ENCODE peak calls at places on chromosomes 13 and 19, in ten cellular contexts. X, D, T, Q, H, J, P, F, O and E are unnamed samples.

GRCh38 chr19:47492571-47493377 is 8.8 kb upstream of the KPTN start:
- DNase-seq in D (no peak), O (no peak), H (no peak), P (no peak), X (no peak), J (peak), T (peak), F (no peak), Q (no peak), E (no peak)

GRCh38 chr19:45424191-45425058 is 708 bp upstream of the ERCC1 start:
- DNase-seq in Q (no peak), P (peak), X (peak), F (peak), J (peak), D (peak), T (peak), O (peak), H (peak), E (no peak)

GRCh38 chr19:9309974-9310446 is 372 bp upstream of the ZNF699 start:
- DNase-seq in T (peak), X (peak), Q (no peak), D (peak), F (no peak), P (no peak), J (peak), H (peak), O (peak), E (no peak)

GRCh38 chr19:16338470-16339360 is 14.1 kb downstream of the KLF2 start:
- DNase-seq in J (no peak), P (peak), F (peak), H (no peak), D (no peak), T (peak), X (no peak), O (peak), Q (peak), E (peak)

GRCh38 chr13:71718931-71719330 is 148.1 kb downstream of the DACH1 start:
- DNase-seq in H (no peak), F (no peak), X (no peak), Q (no peak), T (no peak), P (no peak), D (no peak), O (no peak), J (no peak), E (no peak)

GRCh38 chr13:113946409-113947181 is 27.3 kb downstream of the C13orf46 start:
- DNase-seq in H (no peak), P (no peak), J (peak), T (peak), F (no peak), X (peak), O (no peak), Q (no peak), D (no peak), E (no peak)

GRCh38 chr13:111902726-111903125 is 164.2 kb upstream of the SOX1 start:
- DNase-seq in H (no peak), D (no peak), J (no peak), X (no peak), Q (no peak), P (no peak), T (no peak), O (no peak), F (no peak), E (no peak)

GRCh38 chr19:6092329-6093286 is 17.7 kb downstream of the RFX2 start:
- DNase-seq in P (peak), X (peak), H (no peak), D (peak), J (peak), F (peak), Q (no peak), O (peak), T (peak), E (peak)

GRCh38 chr19:4633140-4633967 is 6.0 kb upstream of the TNFAIP8L1 start:
- DNase-seq in F (peak), X (no peak), P (no peak), D (peak), O (peak), T (no peak), H (peak), J (peak), Q (peak), E (peak)

GRCh38 chr13:95355491-95355890 is 54.2 kb upstream of the ABCC4 start:
- DNase-seq in T (no peak), D (no peak), Q (no peak), X (no peak), O (no peak), H (no peak), F (peak), J (no peak), P (no peak), E (no peak)

GRCh38 chr13:48184260-48184659 is 48.7 kb upstream of the ITM2B start:
- DNase-seq in H (no peak), X (no peak), P (no peak), O (no peak), Q (no peak), T (no peak), F (no peak), J (no peak), D (no peak), E (no peak)

GRCh38 chr13:77952737-77953136 is 34.1 kb upstream of the EDNRB start:
- DNase-seq in X (no peak), F (no peak), D (no peak), P (no peak), H (no peak), Q (no peak), T (no peak), O (no peak), J (no peak), E (no peak)

GRCh38 chr13:99124695-99125334 is 75.8 kb upstream of the UBAC2 start:
- DNase-seq in F (peak), P (peak), Q (no peak), O (no peak), X (no peak), T (no peak), H (no peak), D (no peak), J (no peak), E (no peak)

GRCh38 chr19:3282155-3282554 is 57.7 kb downstream of the CELF5 start:
- DNase-seq in X (no peak), O (no peak), J (no peak), P (no peak), T (no peak), D (no peak), F (no peak), H (no peak), Q (no peak), E (no peak)

GRCh38 chr19:16373079-16373478 is 48.5 kb downstream of the KLF2 start:
- DNase-seq in F (no peak), X (no peak), P (no peak), T (peak), D (no peak), J (peak), Q (no peak), O (no peak), H (no peak), E (no peak)

GRCh38 chr19:29172302-29172701 is 40.6 kb downstream of the UQCRFS1 start:
- DNase-seq in F (no peak), Q (no peak), P (no peak), X (no peak), J (no peak), H (no peak), O (no peak), D (no peak), T (no peak), E (no peak)

GRCh38 chr13:29484236-29484635 is 111.3 kb downstream of the SLC7A1 start:
- DNase-seq in Q (no peak), J (no peak), F (no peak), D (no peak), O (no peak), X (no peak), H (no peak), T (no peak), P (no peak), E (no peak)

GRCh38 chr19:36027696-36028095 is 5.0 kb downstream of the CLIP3 start:
- DNase-seq in Q (no peak), O (no peak), P (no peak), F (no peak), X (no peak), T (no peak), D (no peak), J (no peak), H (no peak), E (no peak)

GRCh38 chr19:36028313-36029041 is 4.2 kb downstream of the CLIP3 start:
- DNase-seq in O (no peak), F (no peak), Q (no peak), X (no peak), D (no peak), J (no peak), H (no peak), P (no peak), T (no peak), E (no peak)

GRCh38 chr19:36030264-36031148 is 2.2 kb downstream of the CLIP3 start:
- DNase-seq in X (no peak), P (no peak), F (no peak), D (no peak), Q (no peak), J (peak), H (no peak), O (no peak), T (no peak), E (no peak)

GRCh38 chr19:36031308-36031707 is 1.4 kb downstream of the CLIP3 start:
- DNase-seq in J (peak), Q (no peak), D (no peak), T (no peak), P (no peak), O (no peak), F (no peak), H (no peak), X (no peak), E (no peak)

DNA sequence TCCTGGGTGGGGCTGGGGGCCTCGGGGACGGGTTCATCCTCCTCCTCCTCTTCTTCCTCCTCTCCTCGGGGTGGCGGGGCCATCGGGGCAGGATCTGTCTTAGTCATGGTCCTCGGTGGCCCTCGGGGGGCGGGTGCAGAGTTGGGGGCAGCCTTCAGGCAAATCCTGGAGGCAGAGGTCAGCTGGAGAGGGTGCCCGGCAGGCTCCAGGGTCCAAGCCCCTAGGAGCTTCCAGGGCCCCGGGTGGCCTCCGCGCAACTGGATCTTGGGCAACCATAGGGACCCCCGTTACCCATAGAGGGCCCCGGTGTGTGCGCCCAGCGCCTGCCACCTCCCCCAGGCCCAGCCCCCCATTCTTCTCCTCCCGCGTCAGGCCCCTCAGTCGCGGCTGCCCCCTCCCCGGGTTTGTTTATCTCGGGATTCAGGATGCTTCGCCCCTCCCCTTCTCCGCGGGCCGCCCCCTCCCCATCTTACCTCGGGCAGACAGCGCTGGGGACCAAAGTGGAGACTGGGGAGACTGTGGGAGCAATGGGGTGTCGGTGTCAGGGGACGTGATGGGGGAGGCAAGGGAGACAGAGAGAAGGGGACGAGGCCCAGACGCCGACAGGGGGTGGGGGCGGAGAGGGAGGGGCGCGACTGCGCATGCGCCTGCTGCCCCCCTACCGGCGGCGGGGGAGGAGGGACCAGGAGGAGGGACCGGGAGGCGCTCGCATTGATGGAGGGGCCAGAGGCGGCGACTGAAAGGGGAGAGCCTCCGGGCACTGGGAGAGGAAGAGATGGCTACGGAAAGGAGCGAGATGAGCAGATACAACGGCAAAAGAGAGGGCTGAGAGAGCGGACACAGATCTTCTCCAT is at the start of gene CLIP3:
- DNase-seq in H (peak), F (peak), O (no peak), T (no peak), D (no peak), J (peak), P (no peak), X (no peak), Q (no peak), E (no peak)
- H3K4me3 ChIP-seq in H (peak), F (peak), O (peak), T (peak), D (peak), J (peak), P (no peak), X (no peak), Q (no peak), E (peak)

GRCh38 chr19:20422216-20422615 is 143.4 kb downstream of the ZNF737 start:
- DNase-seq in F (no peak), Q (no peak), H (no peak), O (no peak), J (no peak), X (no peak), T (no peak), P (no peak), D (no peak), E (peak)
- H3K4me3 ChIP-seq in F (no peak), Q (no peak), H (no peak), O (no peak), J (peak), X (no peak), T (no peak), P (no peak), D (peak), E (peak)

DNA sequence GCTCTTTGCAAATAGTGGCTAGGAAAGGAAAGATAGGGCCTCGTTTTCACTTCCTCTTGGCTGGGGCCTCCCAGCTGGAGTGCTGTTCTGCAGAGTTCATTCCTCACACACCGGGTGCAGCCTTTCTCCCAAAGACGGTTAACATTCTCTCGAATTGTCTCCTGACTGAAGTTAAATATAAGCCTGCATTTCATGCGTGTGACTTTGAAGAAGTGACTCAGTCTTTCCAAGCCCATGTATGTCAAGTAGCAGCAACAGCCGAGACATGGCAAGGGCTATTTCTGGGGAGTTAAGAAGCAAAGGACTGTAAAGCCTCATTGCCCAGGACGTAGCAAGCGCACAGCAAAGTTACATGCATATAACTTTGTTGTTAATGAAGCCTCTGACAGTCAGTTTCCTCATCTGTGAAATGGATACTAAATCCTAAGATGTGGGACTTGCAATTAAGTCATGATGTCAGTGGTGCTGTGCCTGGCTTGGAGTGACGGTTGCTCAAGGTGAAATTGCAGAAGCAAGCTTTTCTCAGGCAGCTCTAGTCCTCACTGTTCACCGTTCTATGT is 502.4 kb downstream of the MYO16 start:
- DNase-seq in D (no peak), O (no peak), P (no peak), H (no peak), F (peak), J (no peak), Q (no peak), T (no peak), X (no peak), E (no peak)
- H3K4me3 ChIP-seq in D (no peak), O (no peak), P (no peak), H (no peak), F (no peak), J (no peak), Q (no peak), T (no peak), X (no peak), E (no peak)

GRCh38 chr19:13012390-13012689 is 17.1 kb downstream of the NFIX start:
- DNase-seq in P (no peak), J (no peak), O (no peak), H (no peak), Q (no peak), T (peak), X (no peak), D (no peak), F (no peak), E (no peak)
- H3K4me3 ChIP-seq in P (no peak), J (peak), O (peak), H (peak), Q (no peak), T (no peak), X (no peak), D (no peak), F (peak), E (no peak)

DNA sequence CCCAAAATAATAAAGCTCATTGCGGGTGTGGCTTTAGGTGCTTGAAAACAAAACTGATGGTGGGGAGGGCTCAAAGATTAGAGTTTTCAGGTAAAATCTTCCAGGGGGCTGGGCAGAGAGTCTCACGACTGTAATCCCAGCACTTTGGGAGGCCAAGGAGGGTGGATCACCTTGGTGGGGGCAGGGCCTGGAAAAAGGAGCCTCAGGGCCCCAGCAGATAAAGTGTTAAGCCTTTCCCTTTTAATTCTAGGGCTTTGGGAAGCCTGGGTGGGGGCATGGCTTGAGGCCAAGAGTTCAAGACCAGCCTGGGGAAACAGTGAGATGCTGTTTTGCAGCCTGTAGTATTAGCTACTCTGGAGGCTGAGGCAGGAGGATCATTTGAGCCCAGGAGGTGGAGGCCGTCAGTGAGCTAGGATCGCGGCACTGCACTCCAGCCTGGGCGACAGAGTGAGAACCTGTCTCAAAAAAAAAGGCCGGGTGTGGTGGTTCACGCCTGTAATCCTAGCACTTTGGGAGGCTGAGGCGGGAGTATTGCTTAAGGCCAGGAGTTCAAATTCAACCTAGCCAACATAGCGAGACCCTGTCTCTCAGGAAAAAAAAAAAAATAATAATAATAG is 1.7 kb downstream of the IRGQ start:
- DNase-seq in P (no peak), T (no peak), O (no peak), H (no peak), X (no peak), D (no peak), J (no peak), Q (no peak), F (no peak), E (no peak)
- H3K4me3 ChIP-seq in P (peak), T (peak), O (peak), H (peak), X (peak), D (peak), J (peak), Q (no peak), F (peak), E (peak)

GRCh38 chr13:38693168-38693567 is 6.3 kb downstream of the FREM2 start:
- DNase-seq in P (no peak), X (no peak), J (no peak), O (no peak), H (no peak), T (no peak), F (no peak), D (no peak), Q (no peak), E (no peak)

GRCh38 chr13:38697197-38697596 is 10.3 kb downstream of the FREM2 start:
- DNase-seq in P (no peak), H (no peak), O (no peak), J (no peak), X (no peak), F (no peak), Q (no peak), T (no peak), D (no peak), E (no peak)

GRCh38 chr13:38697628-38698333 is 10.9 kb downstream of the FREM2 start:
- DNase-seq in T (no peak), Q (no peak), X (no peak), J (no peak), P (no peak), D (no peak), F (no peak), O (no peak), H (no peak), E (peak)

GRCh38 chr13:38690231-38690630 is 3.4 kb downstream of the FREM2 start:
- DNase-seq in D (no peak), T (no peak), H (no peak), P (no peak), F (no peak), J (no peak), X (no peak), O (no peak), Q (no peak), E (no peak)

DNA sequence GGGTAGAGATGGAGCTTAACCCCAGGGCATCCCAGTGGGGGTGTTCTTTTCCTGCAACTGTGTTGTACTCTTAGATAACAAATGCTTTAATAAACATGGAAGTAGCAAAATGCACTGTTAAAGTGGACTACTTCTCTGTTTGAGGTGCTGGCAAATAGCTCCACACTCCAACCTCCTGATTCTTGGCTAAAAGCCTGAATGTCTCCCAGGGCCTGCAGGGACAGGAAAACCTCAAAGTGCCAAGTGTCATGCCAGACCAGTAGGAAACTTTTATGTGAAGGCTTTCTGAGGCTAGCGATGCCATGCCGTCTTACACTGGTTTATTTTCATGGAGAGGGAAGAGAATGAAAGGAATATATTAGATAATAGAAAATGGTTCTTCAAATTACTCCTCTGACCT is 6.8 kb downstream of the FREM2 start:
- DNase-seq in X (no peak), D (peak), J (no peak), H (no peak), Q (no peak), O (no peak), T (no peak), P (no peak), F (no peak), E (no peak)
- H3K4me3 ChIP-seq in X (no peak), D (no peak), J (peak), H (no peak), Q (no peak), O (no peak), T (no peak), P (no peak), F (no peak), E (no peak)

GRCh38 chr19:53907690-53908089 is 1.4 kb upstream of the CACNG7 start:
- DNase-seq in P (no peak), J (peak), Q (no peak), T (no peak), X (no peak), D (no peak), H (no peak), O (no peak), F (no peak), E (no peak)
- H3K4me3 ChIP-seq in P (no peak), J (no peak), Q (no peak), T (no peak), X (no peak), D (no peak), H (no peak), O (no peak), F (peak), E (no peak)

GRCh38 chr19:18292810-18293641 is 11.6 kb upstream of the JUND start:
- DNase-seq in O (peak), T (peak), Q (no peak), F (peak), H (no peak), X (no peak), D (peak), P (peak), J (peak), E (no peak)
- H3K4me3 ChIP-seq in O (peak), T (peak), Q (peak), F (peak), H (peak), X (peak), D (peak), P (peak), J (peak), E (peak)

GRCh38 chr19:2097330-2098327 is 914 bp downstream of the IZUMO4 start:
- DNase-seq in D (peak), J (no peak), F (no peak), Q (peak), X (peak), T (no peak), O (no peak), H (peak), P (no peak), E (no peak)
- H3K4me3 ChIP-seq in D (peak), J (peak), F (no peak), Q (peak), X (peak), T (peak), O (peak), H (peak), P (peak), E (peak)

GRCh38 chr13:23722726-23723453 is 152.7 kb downstream of the TNFRSF19 start:
- DNase-seq in X (no peak), P (no peak), F (no peak), J (no peak), O (no peak), Q (no peak), T (no peak), H (no peak), D (no peak), E (no peak)

GRCh38 chr13:23728807-23729206 is 158.6 kb downstream of the TNFRSF19 start:
- DNase-seq in X (no peak), O (no peak), F (no peak), T (no peak), Q (no peak), J (no peak), D (no peak), P (no peak), H (no peak), E (no peak)

GRCh38 chr13:23723463-23723862 is 153.3 kb downstream of the TNFRSF19 start:
- DNase-seq in O (no peak), H (no peak), T (no peak), D (no peak), P (no peak), J (no peak), Q (no peak), F (peak), X (no peak), E (no peak)

GRCh38 chr13:23725922-23726321 is 155.7 kb downstream of the TNFRSF19 start:
- DNase-seq in F (no peak), X (no peak), T (no peak), O (no peak), D (no peak), H (no peak), J (no peak), Q (no peak), P (no peak), E (no peak)

GRCh38 chr13:23724196-23724970 is 154.2 kb downstream of the TNFRSF19 start:
- DNase-seq in O (no peak), D (no peak), X (no peak), Q (no peak), J (no peak), H (no peak), P (no peak), F (no peak), T (no peak), E (no peak)
- H3K4me3 ChIP-seq in O (no peak), D (no peak), X (no peak), Q (no peak), J (no peak), H (no peak), P (no peak), F (no peak), T (no peak), E (no peak)